ENCODE peak calls at places on chromosomes 1 and 21, in six cellular contexts. R is mesothelial cell of epicardium, B is GM23338, P is AG10803, W is GM06990, J is glutamatergic neuron. N is an unnamed sample.
A peak's percentile ranks its signal among the peaks of the same experiment; 100 is the strongest.

GRCh38 chr1:18670267-18670910 is 39.7 kb downstream of the PAX7 start:
- DNase-seq in R (no peak), B (no peak), P (no peak), W (no peak), J (no peak), N (no peak)

GRCh38 chr1:15848143-15848928 is 829 bp downstream of the SPEN start:
- DNase-seq in R (peak; percentile 60), B (peak; percentile 65), P (peak; percentile 32), W (peak; percentile 70), J (peak; percentile 44), N (peak; percentile 85)

GRCh38 chr1:233253231-233254038 is 42.1 kb downstream of the PCNX2 start:
- DNase-seq in R (no peak), B (no peak), P (no peak), W (no peak), J (no peak), N (no peak)

GRCh38 chr1:24266398-24266941 is 52.7 kb upstream of the GRHL3 start:
- DNase-seq in R (no peak), B (no peak), P (peak; percentile 95), W (no peak), J (no peak), N (no peak)

GRCh38 chr1:91226741-91227140 is 177.9 kb downstream of the HFM1 start:
- DNase-seq in R (no peak), B (peak; percentile 40), P (no peak), W (no peak), J (no peak), N (no peak)

GRCh38 chr1:187078916-187079315 is 250.2 kb downstream of the PLA2G4A start:
- DNase-seq in R (no peak), B (no peak), P (no peak), W (no peak), J (no peak), N (no peak)

GRCh38 chr1:1305300-1306069 is 2.2 kb downstream of the ACAP3 start:
- DNase-seq in R (no peak), B (no peak), P (peak; percentile 70), W (peak; percentile 84), J (peak; percentile 78), N (no peak)

GRCh38 chr21:37654596-37654995 is 261.7 kb downstream of the KCNJ6 start:
- DNase-seq in R (no peak), B (no peak), P (no peak), W (no peak), J (no peak), N (peak; percentile 67)

GRCh38 chr1:67874501-67875111 is 41.3 kb upstream of the GNG12 start:
- DNase-seq in R (no peak), B (no peak), P (no peak), W (no peak), J (no peak), N (no peak)

GRCh38 chr1:7644906-7645750 is 126.0 kb upstream of the VAMP3 start:
- DNase-seq in R (no peak), B (no peak), P (no peak), W (no peak), J (no peak), N (no peak)

GRCh38 chr1:159943908-159944622 is 1.3 kb downstream of the IGSF9 start:
- DNase-seq in R (no peak), B (no peak), P (no peak), W (no peak), J (no peak), N (no peak)

GRCh38 chr1:241592273-241592958 is 47.8 kb downstream of the CHML start:
- DNase-seq in R (no peak), B (no peak), P (peak; percentile 28), W (peak; percentile 27), J (no peak), N (no peak)

GRCh38 chr21:29342394-29342957 is 43.8 kb downstream of the BACH1 start:
- DNase-seq in R (no peak), B (no peak), P (peak; percentile 92), W (peak; percentile 60), J (peak; percentile 34), N (no peak)

GRCh38 chr1:3581296-3581695 is 30.0 kb downstream of the MEGF6 start:
- DNase-seq in R (no peak), B (no peak), P (no peak), W (no peak), J (no peak), N (no peak)

GRCh38 chr1:94050675-94051074 is 70.3 kb downstream of the ABCA4 start:
- DNase-seq in R (no peak), B (no peak), P (no peak), W (no peak), J (no peak), N (no peak)

GRCh38 chr1:53733447-53733931 is 5.5 kb downstream of the GLIS1 start:
- DNase-seq in R (no peak), B (no peak), P (peak; percentile 52), W (no peak), J (no peak), N (no peak)

GRCh38 chr1:220786337-220787068 is at the start of gene MTARC1:
- DNase-seq in R (peak; percentile 66), B (peak; percentile 88), P (peak; percentile 33), W (peak; percentile 52), J (peak; percentile 90), N (peak; percentile 82)

GRCh38 chr1:62209931-62210595 is 15.4 kb downstream of the L1TD1 start:
- DNase-seq in R (no peak), B (no peak), P (peak; percentile 19), W (no peak), J (no peak), N (no peak)

GRCh38 chr1:220711086-220711809 is 21.1 kb downstream of the C1orf115 start:
- DNase-seq in R (no peak), B (no peak), P (no peak), W (peak; percentile 44), J (no peak), N (no peak)

GRCh38 chr1:18978706-18979105 is 22.2 kb upstream of the IFFO2 start:
- DNase-seq in R (no peak), B (no peak), P (no peak), W (no peak), J (no peak), N (no peak)

GRCh38 chr1:245512980-245513578 is 358.3 kb downstream of the KIF26B start:
- DNase-seq in R (no peak), B (peak; percentile 65), P (peak; percentile 28), W (peak; percentile 9), J (no peak), N (no peak)
- TF ChIP-seq CTCF in R (no peak), B (peak; percentile 36), P (peak; percentile 39), W (peak; percentile 23), J (no peak), N (no peak)

DNA sequence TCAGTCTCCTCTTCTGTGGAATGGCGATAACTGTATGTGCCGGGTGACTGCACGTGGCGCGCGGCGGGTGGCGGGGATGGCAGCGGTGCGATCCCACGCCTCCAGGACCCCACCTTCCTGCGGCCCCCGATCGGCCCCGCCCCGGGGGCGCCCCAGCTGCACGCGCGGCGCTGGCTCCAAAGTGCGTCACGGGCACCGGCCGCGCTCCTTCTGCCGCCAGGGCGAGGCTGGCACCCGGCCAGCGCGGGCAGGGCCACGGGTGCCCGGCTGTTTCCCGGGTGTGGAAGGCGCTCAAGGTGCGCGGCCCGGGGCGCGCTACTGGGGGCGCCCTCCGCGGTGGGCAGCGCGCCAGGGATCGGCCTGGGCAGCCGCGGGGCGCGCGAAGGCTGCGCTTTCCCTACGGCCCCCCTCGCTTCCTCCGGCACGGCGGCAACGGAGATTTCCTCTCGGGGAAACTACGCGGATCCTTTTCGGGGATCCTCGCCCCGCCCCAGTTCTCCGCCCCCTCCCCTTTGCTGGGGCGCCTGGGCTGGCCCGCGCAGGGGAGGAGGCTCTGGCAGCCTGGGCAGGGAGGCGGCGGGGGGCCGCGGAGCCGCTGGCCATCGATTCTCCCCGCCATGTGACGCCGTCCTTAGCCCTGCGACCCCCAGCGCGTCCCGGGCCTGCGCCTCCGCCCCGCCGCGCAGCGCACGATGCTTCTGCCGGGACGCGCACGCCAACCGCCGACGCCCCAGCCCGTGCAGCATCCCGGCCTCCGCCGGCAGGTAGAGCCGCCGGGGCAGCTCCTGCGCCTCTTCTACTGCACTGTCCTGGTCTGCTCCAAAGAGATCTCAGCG is at the start of gene EVA1C:
- DNase-seq in R (peak; percentile 60), B (peak; percentile 73), P (no peak), W (peak; percentile 13), J (peak; percentile 51), N (no peak)
- TF ChIP-seq CTCF in R (no peak), B (no peak), P (no peak), W (no peak), J (no peak), N (peak; percentile 14)

GRCh38 chr1:167599839-167600581 is 30.0 kb upstream of the RCSD1 start:
- DNase-seq in R (no peak), B (no peak), P (peak; percentile 54), W (peak; percentile 55), J (no peak), N (no peak)
- TF ChIP-seq CTCF in R (no peak), B (peak; percentile 33), P (peak; percentile 65), W (peak; percentile 54), J (no peak), N (peak; percentile 72)

GRCh38 chr1:77313491-77313890 is 31.7 kb downstream of the AK5 start:
- DNase-seq in R (no peak), B (peak; percentile 80), P (no peak), W (no peak), J (no peak), N (no peak)
- TF ChIP-seq CTCF in R (no peak), B (peak; percentile 67), P (peak; percentile 24), W (peak; percentile 52), J (no peak), N (peak; percentile 38)

GRCh38 chr1:110215621-110216020 is 5.5 kb downstream of the KCNC4 start:
- DNase-seq in R (no peak), B (no peak), P (no peak), W (no peak), J (no peak), N (no peak)
- TF ChIP-seq CTCF in R (no peak), B (no peak), P (no peak), W (no peak), J (no peak), N (no peak)

GRCh38 chr1:244451951-244452795 is 464 bp upstream of the ADSS2 start:
- DNase-seq in R (peak; percentile 98), B (peak; percentile 100), P (peak; percentile 99), W (peak; percentile 99), J (peak; percentile 99), N (peak; percentile 100)
- TF ChIP-seq CTCF in R (peak; percentile 35), B (peak; percentile 29), P (peak; percentile 42), W (peak; percentile 51), J (no peak), N (peak; percentile 61)

GRCh38 chr1:213374369-213374768 is 323.3 kb downstream of the RPS6KC1 start:
- DNase-seq in R (peak; percentile 84), B (peak; percentile 90), P (peak; percentile 40), W (no peak), J (peak; percentile 93), N (no peak)
- TF ChIP-seq CTCF in R (peak; percentile 95), B (peak; percentile 99), P (peak; percentile 92), W (peak; percentile 92), J (peak; percentile 98), N (peak; percentile 80)

N was measured in osteocyte.